ENCODE peak calls at places on chromosomes 11 and 22, in nine cellular contexts. One of them, this sample, is unnamed.

GRCh38 chr11:112844530-112844929 is 116.7 kb upstream of the NCAM1 start:
- DNase-seq in nucleus accumbens: peak
- DNase-seq in A549: no peak
- DNase-seq in anterior cingulate cortex: peak
- DNase-seq in IMR-90: no peak
- DNase-seq in BJ: no peak
- DNase-seq in GM13977: no peak
- DNase-seq in stimulated activated CD4-positive, alpha-beta T cell treated with anti-CD3 and anti-CD28 coated beads, Interleukin-12 subunit alpha, Interleukin-12 subunit beta, amount 100 ng/mL, for 24 hours: no peak
- DNase-seq in Daoy: no peak
- DNase-seq in this sample: no peak

GRCh38 chr11:55457641-55458040 is 89.9 kb downstream of the OR4A15 start:
- DNase-seq in Daoy: no peak
- DNase-seq in BJ: no peak
- DNase-seq in anterior cingulate cortex: no peak
- DNase-seq in stimulated activated CD4-positive, alpha-beta T cell treated with anti-CD3 and anti-CD28 coated beads, Interleukin-12 subunit alpha, Interleukin-12 subunit beta, amount 100 ng/mL, for 24 hours: no peak
- DNase-seq in nucleus accumbens: no peak
- DNase-seq in IMR-90: no peak
- DNase-seq in GM13977: no peak
- DNase-seq in A549: no peak
- DNase-seq in this sample: no peak

GRCh38 chr22:47029244-47030001 is 267.0 kb downstream of the TBC1D22A start:
- DNase-seq in GM13977: no peak
- DNase-seq in IMR-90: no peak
- DNase-seq in nucleus accumbens: no peak
- DNase-seq in Daoy: no peak
- DNase-seq in A549: no peak
- DNase-seq in stimulated activated CD4-positive, alpha-beta T cell treated with anti-CD3 and anti-CD28 coated beads, Interleukin-12 subunit alpha, Interleukin-12 subunit beta, amount 100 ng/mL, for 24 hours: no peak
- DNase-seq in BJ: no peak
- DNase-seq in anterior cingulate cortex: no peak
- DNase-seq in this sample: no peak

GRCh38 chr11:88202498-88202897 is 27.3 kb upstream of the RAB38 start:
- DNase-seq in GM13977: no peak
- DNase-seq in IMR-90: no peak
- DNase-seq in nucleus accumbens: no peak
- DNase-seq in stimulated activated CD4-positive, alpha-beta T cell treated with anti-CD3 and anti-CD28 coated beads, Interleukin-12 subunit alpha, Interleukin-12 subunit beta, amount 100 ng/mL, for 24 hours: no peak
- DNase-seq in A549: no peak
- DNase-seq in BJ: no peak
- DNase-seq in Daoy: no peak
- DNase-seq in anterior cingulate cortex: no peak
- DNase-seq in this sample: no peak

GRCh38 chr11:27171391-27171790 is 130.8 kb downstream of the BBOX1 start:
- DNase-seq in nucleus accumbens: no peak
- DNase-seq in stimulated activated CD4-positive, alpha-beta T cell treated with anti-CD3 and anti-CD28 coated beads, Interleukin-12 subunit alpha, Interleukin-12 subunit beta, amount 100 ng/mL, for 24 hours: no peak
- DNase-seq in anterior cingulate cortex: no peak
- DNase-seq in A549: no peak
- DNase-seq in BJ: no peak
- DNase-seq in Daoy: peak
- DNase-seq in IMR-90: peak
- DNase-seq in GM13977: no peak
- DNase-seq in this sample: no peak

GRCh38 chr22:30286813-30287625 is 2.3 kb downstream of the CASTOR1 start:
- DNase-seq in BJ: no peak
- DNase-seq in nucleus accumbens: peak
- DNase-seq in GM13977: peak
- DNase-seq in IMR-90: peak
- DNase-seq in stimulated activated CD4-positive, alpha-beta T cell treated with anti-CD3 and anti-CD28 coated beads, Interleukin-12 subunit alpha, Interleukin-12 subunit beta, amount 100 ng/mL, for 24 hours: peak
- DNase-seq in anterior cingulate cortex: peak
- DNase-seq in Daoy: peak
- DNase-seq in A549: peak
- DNase-seq in this sample: peak

GRCh38 chr11:10925149-10925926 is 67.5 kb upstream of the ZBED5 start:
- DNase-seq in stimulated activated CD4-positive, alpha-beta T cell treated with anti-CD3 and anti-CD28 coated beads, Interleukin-12 subunit alpha, Interleukin-12 subunit beta, amount 100 ng/mL, for 24 hours: no peak
- DNase-seq in IMR-90: no peak
- DNase-seq in GM13977: no peak
- DNase-seq in nucleus accumbens: no peak
- DNase-seq in anterior cingulate cortex: no peak
- DNase-seq in BJ: no peak
- DNase-seq in A549: no peak
- DNase-seq in Daoy: no peak
- DNase-seq in this sample: peak

GRCh38 chr11:43790444-43790794 is 90.2 kb upstream of the ALKBH3 start:
- DNase-seq in stimulated activated CD4-positive, alpha-beta T cell treated with anti-CD3 and anti-CD28 coated beads, Interleukin-12 subunit alpha, Interleukin-12 subunit beta, amount 100 ng/mL, for 24 hours: no peak
- DNase-seq in anterior cingulate cortex: no peak
- DNase-seq in BJ: peak
- DNase-seq in GM13977: no peak
- DNase-seq in A549: no peak
- DNase-seq in IMR-90: peak
- DNase-seq in nucleus accumbens: no peak
- DNase-seq in Daoy: no peak
- DNase-seq in this sample: no peak

GRCh38 chr11:1224491-1225385 is 1.9 kb downstream of the MUC5B start:
- DNase-seq in IMR-90: no peak
- DNase-seq in A549: no peak
- DNase-seq in BJ: no peak
- DNase-seq in anterior cingulate cortex: no peak
- DNase-seq in Daoy: no peak
- DNase-seq in GM13977: no peak
- DNase-seq in nucleus accumbens: no peak
- DNase-seq in stimulated activated CD4-positive, alpha-beta T cell treated with anti-CD3 and anti-CD28 coated beads, Interleukin-12 subunit alpha, Interleukin-12 subunit beta, amount 100 ng/mL, for 24 hours: no peak
- DNase-seq in this sample: no peak

GRCh38 chr11:78219493-78220217 is 30.9 kb downstream of the USP35 start:
- DNase-seq in stimulated activated CD4-positive, alpha-beta T cell treated with anti-CD3 and anti-CD28 coated beads, Interleukin-12 subunit alpha, Interleukin-12 subunit beta, amount 100 ng/mL, for 24 hours: no peak
- DNase-seq in GM13977: no peak
- DNase-seq in Daoy: no peak
- DNase-seq in A549: no peak
- DNase-seq in nucleus accumbens: no peak
- DNase-seq in anterior cingulate cortex: no peak
- DNase-seq in BJ: no peak
- DNase-seq in IMR-90: no peak
- DNase-seq in this sample: no peak

GRCh38 chr11:18774801-18775200 is 16.8 kb downstream of the PTPN5 start:
- DNase-seq in BJ: no peak
- DNase-seq in A549: no peak
- DNase-seq in anterior cingulate cortex: no peak
- DNase-seq in Daoy: no peak
- DNase-seq in nucleus accumbens: no peak
- DNase-seq in stimulated activated CD4-positive, alpha-beta T cell treated with anti-CD3 and anti-CD28 coated beads, Interleukin-12 subunit alpha, Interleukin-12 subunit beta, amount 100 ng/mL, for 24 hours: no peak
- DNase-seq in GM13977: no peak
- DNase-seq in IMR-90: no peak
- DNase-seq in this sample: no peak

GRCh38 chr11:61488651-61489291 is 19.8 kb upstream of the LRRC10B start:
- DNase-seq in BJ: no peak
- DNase-seq in Daoy: peak
- DNase-seq in GM13977: no peak
- DNase-seq in nucleus accumbens: no peak
- DNase-seq in anterior cingulate cortex: no peak
- DNase-seq in A549: no peak
- DNase-seq in stimulated activated CD4-positive, alpha-beta T cell treated with anti-CD3 and anti-CD28 coated beads, Interleukin-12 subunit alpha, Interleukin-12 subunit beta, amount 100 ng/mL, for 24 hours: no peak
- DNase-seq in IMR-90: no peak
- DNase-seq in this sample: peak

GRCh38 chr11:61004037-61004641 is 32.7 kb downstream of the CD6 start:
- DNase-seq in GM13977: no peak
- DNase-seq in A549: no peak
- DNase-seq in IMR-90: peak
- DNase-seq in stimulated activated CD4-positive, alpha-beta T cell treated with anti-CD3 and anti-CD28 coated beads, Interleukin-12 subunit alpha, Interleukin-12 subunit beta, amount 100 ng/mL, for 24 hours: no peak
- DNase-seq in nucleus accumbens: no peak
- DNase-seq in anterior cingulate cortex: no peak
- DNase-seq in BJ: no peak
- DNase-seq in Daoy: peak
- DNase-seq in this sample: no peak

GRCh38 chr11:68416070-68416578 is 44.4 kb upstream of the PPP6R3 start:
- DNase-seq in GM13977: no peak
- DNase-seq in anterior cingulate cortex: no peak
- DNase-seq in Daoy: no peak
- DNase-seq in A549: no peak
- DNase-seq in BJ: no peak
- DNase-seq in nucleus accumbens: no peak
- DNase-seq in IMR-90: no peak
- DNase-seq in stimulated activated CD4-positive, alpha-beta T cell treated with anti-CD3 and anti-CD28 coated beads, Interleukin-12 subunit alpha, Interleukin-12 subunit beta, amount 100 ng/mL, for 24 hours: no peak
- DNase-seq in this sample: no peak

GRCh38 chr22:27867114-27867957 is 51.7 kb downstream of the PITPNB start:
- DNase-seq in stimulated activated CD4-positive, alpha-beta T cell treated with anti-CD3 and anti-CD28 coated beads, Interleukin-12 subunit alpha, Interleukin-12 subunit beta, amount 100 ng/mL, for 24 hours: no peak
- DNase-seq in GM13977: no peak
- DNase-seq in A549: no peak
- DNase-seq in anterior cingulate cortex: no peak
- DNase-seq in IMR-90: no peak
- DNase-seq in BJ: no peak
- DNase-seq in Daoy: no peak
- DNase-seq in nucleus accumbens: no peak
- DNase-seq in this sample: no peak

GRCh38 chr11:116843661-116844060 is 6.2 kb upstream of the APOA1 start:
- DNase-seq in IMR-90: no peak
- DNase-seq in GM13977: no peak
- DNase-seq in nucleus accumbens: no peak
- DNase-seq in stimulated activated CD4-positive, alpha-beta T cell treated with anti-CD3 and anti-CD28 coated beads, Interleukin-12 subunit alpha, Interleukin-12 subunit beta, amount 100 ng/mL, for 24 hours: no peak
- DNase-seq in A549: no peak
- DNase-seq in BJ: no peak
- DNase-seq in Daoy: no peak
- DNase-seq in anterior cingulate cortex: no peak
- DNase-seq in this sample: no peak

GRCh38 chr22:37130031-37130430 is 19.7 kb downstream of the IL2RB start:
- DNase-seq in stimulated activated CD4-positive, alpha-beta T cell treated with anti-CD3 and anti-CD28 coated beads, Interleukin-12 subunit alpha, Interleukin-12 subunit beta, amount 100 ng/mL, for 24 hours: no peak
- DNase-seq in anterior cingulate cortex: no peak
- DNase-seq in BJ: no peak
- DNase-seq in A549: no peak
- DNase-seq in nucleus accumbens: no peak
- DNase-seq in Daoy: no peak
- DNase-seq in GM13977: no peak
- DNase-seq in IMR-90: no peak
- DNase-seq in this sample: no peak

GRCh38 chr11:74677131-74677530 is 54.1 kb downstream of the CHRDL2 start:
- DNase-seq in Daoy: no peak
- DNase-seq in A549: no peak
- DNase-seq in BJ: no peak
- DNase-seq in nucleus accumbens: no peak
- DNase-seq in GM13977: no peak
- DNase-seq in stimulated activated CD4-positive, alpha-beta T cell treated with anti-CD3 and anti-CD28 coated beads, Interleukin-12 subunit alpha, Interleukin-12 subunit beta, amount 100 ng/mL, for 24 hours: no peak
- DNase-seq in IMR-90: no peak
- DNase-seq in anterior cingulate cortex: no peak
- DNase-seq in this sample: no peak

GRCh38 chr11:15912825-15913224 is 443.5 kb downstream of the SOX6 start:
- DNase-seq in nucleus accumbens: no peak
- DNase-seq in A549: no peak
- DNase-seq in GM13977: no peak
- DNase-seq in stimulated activated CD4-positive, alpha-beta T cell treated with anti-CD3 and anti-CD28 coated beads, Interleukin-12 subunit alpha, Interleukin-12 subunit beta, amount 100 ng/mL, for 24 hours: no peak
- DNase-seq in IMR-90: no peak
- DNase-seq in BJ: no peak
- DNase-seq in Daoy: no peak
- DNase-seq in anterior cingulate cortex: no peak
- DNase-seq in this sample: no peak

GRCh38 chr11:35058318-35058717 is 80.7 kb upstream of the CD44 start:
- DNase-seq in BJ: no peak
- DNase-seq in Daoy: peak
- DNase-seq in GM13977: no peak
- DNase-seq in stimulated activated CD4-positive, alpha-beta T cell treated with anti-CD3 and anti-CD28 coated beads, Interleukin-12 subunit alpha, Interleukin-12 subunit beta, amount 100 ng/mL, for 24 hours: no peak
- DNase-seq in A549: no peak
- DNase-seq in nucleus accumbens: no peak
- DNase-seq in IMR-90: no peak
- DNase-seq in anterior cingulate cortex: no peak
- DNase-seq in this sample: no peak

GRCh38 chr11:87097582-87097981 is 59.8 kb downstream of the TMEM135 start:
- DNase-seq in anterior cingulate cortex: no peak
- DNase-seq in A549: peak
- DNase-seq in stimulated activated CD4-positive, alpha-beta T cell treated with anti-CD3 and anti-CD28 coated beads, Interleukin-12 subunit alpha, Interleukin-12 subunit beta, amount 100 ng/mL, for 24 hours: no peak
- DNase-seq in BJ: no peak
- DNase-seq in Daoy: peak
- DNase-seq in nucleus accumbens: no peak
- DNase-seq in GM13977: peak
- DNase-seq in IMR-90: peak
- DNase-seq in this sample: no peak

GRCh38 chr11:120781486-120782120 is 242.3 kb upstream of the TBCEL start:
- DNase-seq in nucleus accumbens: no peak
- DNase-seq in A549: no peak
- DNase-seq in anterior cingulate cortex: no peak
- DNase-seq in GM13977: no peak
- DNase-seq in stimulated activated CD4-positive, alpha-beta T cell treated with anti-CD3 and anti-CD28 coated beads, Interleukin-12 subunit alpha, Interleukin-12 subunit beta, amount 100 ng/mL, for 24 hours: no peak
- DNase-seq in BJ: no peak
- DNase-seq in IMR-90: no peak
- DNase-seq in Daoy: no peak
- DNase-seq in this sample: no peak

GRCh38 chr11:74373382-74373781 is 24.9 kb downstream of the PGM2L1 start:
- DNase-seq in nucleus accumbens: no peak
- DNase-seq in stimulated activated CD4-positive, alpha-beta T cell treated with anti-CD3 and anti-CD28 coated beads, Interleukin-12 subunit alpha, Interleukin-12 subunit beta, amount 100 ng/mL, for 24 hours: no peak
- DNase-seq in BJ: no peak
- DNase-seq in IMR-90: peak
- DNase-seq in GM13977: no peak
- DNase-seq in A549: no peak
- DNase-seq in anterior cingulate cortex: no peak
- DNase-seq in Daoy: no peak
- DNase-seq in this sample: no peak

GRCh38 chr11:11263238-11264030 is 89.6 kb downstream of the CSNK2A3 start:
- DNase-seq in A549: no peak
- DNase-seq in Daoy: peak
- DNase-seq in IMR-90: peak
- DNase-seq in BJ: no peak
- DNase-seq in GM13977: no peak
- DNase-seq in nucleus accumbens: no peak
- DNase-seq in stimulated activated CD4-positive, alpha-beta T cell treated with anti-CD3 and anti-CD28 coated beads, Interleukin-12 subunit alpha, Interleukin-12 subunit beta, amount 100 ng/mL, for 24 hours: no peak
- DNase-seq in anterior cingulate cortex: no peak
- DNase-seq in this sample: no peak

GRCh38 chr11:117419915-117420485 is 92.3 kb downstream of the CEP164 start:
- DNase-seq in BJ: no peak
- DNase-seq in nucleus accumbens: no peak
- DNase-seq in IMR-90: no peak
- DNase-seq in A549: no peak
- DNase-seq in GM13977: no peak
- DNase-seq in anterior cingulate cortex: no peak
- DNase-seq in Daoy: no peak
- DNase-seq in stimulated activated CD4-positive, alpha-beta T cell treated with anti-CD3 and anti-CD28 coated beads, Interleukin-12 subunit alpha, Interleukin-12 subunit beta, amount 100 ng/mL, for 24 hours: no peak
- DNase-seq in this sample: no peak

GRCh38 chr22:23122216-23122957 is 19.4 kb downstream of the RSPH14 start:
- DNase-seq in A549: no peak
- DNase-seq in nucleus accumbens: no peak
- DNase-seq in Daoy: no peak
- DNase-seq in GM13977: no peak
- DNase-seq in stimulated activated CD4-positive, alpha-beta T cell treated with anti-CD3 and anti-CD28 coated beads, Interleukin-12 subunit alpha, Interleukin-12 subunit beta, amount 100 ng/mL, for 24 hours: no peak
- DNase-seq in IMR-90: no peak
- DNase-seq in anterior cingulate cortex: no peak
- DNase-seq in BJ: no peak
- DNase-seq in this sample: no peak

GRCh38 chr22:48660104-48660794 is 1167.4 kb downstream of the BRD1 start:
- DNase-seq in GM13977: no peak
- DNase-seq in nucleus accumbens: no peak
- DNase-seq in A549: no peak
- DNase-seq in BJ: no peak
- DNase-seq in Daoy: no peak
- DNase-seq in IMR-90: no peak
- DNase-seq in anterior cingulate cortex: no peak
- DNase-seq in stimulated activated CD4-positive, alpha-beta T cell treated with anti-CD3 and anti-CD28 coated beads, Interleukin-12 subunit alpha, Interleukin-12 subunit beta, amount 100 ng/mL, for 24 hours: no peak
- DNase-seq in this sample: no peak

GRCh38 chr22:42857845-42858481 is 890 bp upstream of the ARFGAP3 start:
- DNase-seq in stimulated activated CD4-positive, alpha-beta T cell treated with anti-CD3 and anti-CD28 coated beads, Interleukin-12 subunit alpha, Interleukin-12 subunit beta, amount 100 ng/mL, for 24 hours: no peak
- DNase-seq in Daoy: no peak
- DNase-seq in anterior cingulate cortex: no peak
- DNase-seq in GM13977: no peak
- DNase-seq in BJ: no peak
- DNase-seq in A549: no peak
- DNase-seq in nucleus accumbens: no peak
- DNase-seq in IMR-90: no peak
- DNase-seq in this sample: no peak

GRCh38 chr11:130087294-130087926 is 17.7 kb downstream of the APLP2 start:
- DNase-seq in IMR-90: no peak
- DNase-seq in GM13977: no peak
- DNase-seq in anterior cingulate cortex: no peak
- DNase-seq in BJ: no peak
- DNase-seq in A549: no peak
- DNase-seq in stimulated activated CD4-positive, alpha-beta T cell treated with anti-CD3 and anti-CD28 coated beads, Interleukin-12 subunit alpha, Interleukin-12 subunit beta, amount 100 ng/mL, for 24 hours: no peak
- DNase-seq in Daoy: no peak
- DNase-seq in nucleus accumbens: no peak
- DNase-seq in this sample: no peak

GRCh38 chr22:44954113-44954512 is 55.7 kb downstream of the PHF21B start:
- DNase-seq in nucleus accumbens: no peak
- DNase-seq in IMR-90: no peak
- DNase-seq in stimulated activated CD4-positive, alpha-beta T cell treated with anti-CD3 and anti-CD28 coated beads, Interleukin-12 subunit alpha, Interleukin-12 subunit beta, amount 100 ng/mL, for 24 hours: no peak
- DNase-seq in GM13977: peak
- DNase-seq in A549: no peak
- DNase-seq in Daoy: no peak
- DNase-seq in BJ: no peak
- DNase-seq in anterior cingulate cortex: no peak
- DNase-seq in this sample: no peak

GRCh38 chr11:122115520-122116343 is at the start of gene BLID:
- DNase-seq in Daoy: peak
- DNase-seq in anterior cingulate cortex: no peak
- DNase-seq in stimulated activated CD4-positive, alpha-beta T cell treated with anti-CD3 and anti-CD28 coated beads, Interleukin-12 subunit alpha, Interleukin-12 subunit beta, amount 100 ng/mL, for 24 hours: no peak
- DNase-seq in A549: no peak
- DNase-seq in IMR-90: peak
- DNase-seq in BJ: no peak
- DNase-seq in GM13977: no peak
- DNase-seq in nucleus accumbens: no peak
- DNase-seq in this sample: no peak